ENCODE peak calls at places on chromosomes 16 and 17, in eight cellular contexts. H is heart left ventricle; F is astrocyte; V is CD4-positive, alpha-beta T cell; N is cardiac muscle cell; P is A549; R is heart right ventricle; O is kidney. E is an unnamed sample.

GRCh38 chr16:48556913-48557351 is 53.0 kb downstream of the N4BP1 start:
- DNase-seq in H (no peak), F (peak), V (no peak), N (peak), P (no peak), R (no peak), O (no peak), E (no peak)

GRCh38 chr17:79114455-79115301 is 40.1 kb downstream of the ENGASE start:
- DNase-seq in H (peak), F (no peak), V (no peak), N (peak), P (no peak), R (peak), O (no peak), E (no peak)

GRCh38 chr16:87050142-87050541 is 267.1 kb downstream of the C16orf95 start:
- DNase-seq in H (no peak), F (no peak), V (no peak), N (no peak), P (no peak), R (no peak), O (peak), E (no peak)

GRCh38 chr17:82003411-82004381 is 19.0 kb downstream of the CENPX start:
- DNase-seq in H (peak), F (peak), V (no peak), N (peak), P (peak), R (peak), O (peak), E (no peak)

GRCh38 chr17:17080181-17080631 is 37.9 kb downstream of the MPRIP start:
- DNase-seq in H (peak), F (no peak), V (no peak), N (no peak), P (no peak), R (no peak), O (peak), E (no peak)

GRCh38 chr16:55418586-55418985 is 60.4 kb upstream of the MMP2 start:
- DNase-seq in H (no peak), F (no peak), V (no peak), N (peak), P (no peak), R (no peak), O (no peak), E (no peak)

GRCh38 chr16:53998024-53998810 is 288.4 kb downstream of the IRX3 start:
- DNase-seq in H (no peak), F (no peak), V (no peak), N (no peak), P (peak), R (no peak), O (no peak), E (no peak)

GRCh38 chr16:79267781-79268180 is 332.8 kb downstream of the MAF start:
- DNase-seq in H (no peak), F (no peak), V (no peak), N (no peak), P (no peak), R (no peak), O (no peak), E (no peak)

GRCh38 chr16:14232106-14232890 is 161.2 kb downstream of the MRTFB start:
- DNase-seq in H (no peak), F (peak), V (no peak), N (no peak), P (no peak), R (no peak), O (peak), E (no peak)

GRCh38 chr16:68273459-68273858 is 9.1 kb downstream of the SLC7A6 start:
- DNase-seq in H (no peak), F (no peak), V (no peak), N (no peak), P (no peak), R (no peak), O (no peak), E (no peak)

GRCh38 chr16:80936410-80936809 is 70.3 kb downstream of the CMC2 start:
- DNase-seq in H (no peak), F (peak), V (no peak), N (peak), P (no peak), R (no peak), O (no peak), E (no peak)

GRCh38 chr17:78397681-78398101 is 19.2 kb downstream of the PGS1 start:
- DNase-seq in H (peak), F (peak), V (no peak), N (peak), P (no peak), R (peak), O (no peak), E (no peak)

GRCh38 chr17:78645421-78646295 is 68.5 kb upstream of the DNAH17 start:
- DNase-seq in H (peak), F (no peak), V (peak), N (peak), P (peak), R (peak), O (peak), E (peak)

GRCh38 chr17:29155966-29156338 is 24.2 kb downstream of the MYO18A start:
- DNase-seq in H (no peak), F (peak), V (no peak), N (peak), P (no peak), R (peak), O (peak), E (no peak)

GRCh38 chr16:74580828-74581227 is 26.1 kb downstream of the GLG1 start:
- DNase-seq in H (no peak), F (no peak), V (no peak), N (no peak), P (no peak), R (no peak), O (no peak), E (no peak)

GRCh38 chr17:45848868-45849535 is 4.3 kb downstream of the SPPL2C start:
- DNase-seq in H (no peak), F (no peak), V (no peak), N (no peak), P (no peak), R (peak), O (no peak), E (peak)

DNA sequence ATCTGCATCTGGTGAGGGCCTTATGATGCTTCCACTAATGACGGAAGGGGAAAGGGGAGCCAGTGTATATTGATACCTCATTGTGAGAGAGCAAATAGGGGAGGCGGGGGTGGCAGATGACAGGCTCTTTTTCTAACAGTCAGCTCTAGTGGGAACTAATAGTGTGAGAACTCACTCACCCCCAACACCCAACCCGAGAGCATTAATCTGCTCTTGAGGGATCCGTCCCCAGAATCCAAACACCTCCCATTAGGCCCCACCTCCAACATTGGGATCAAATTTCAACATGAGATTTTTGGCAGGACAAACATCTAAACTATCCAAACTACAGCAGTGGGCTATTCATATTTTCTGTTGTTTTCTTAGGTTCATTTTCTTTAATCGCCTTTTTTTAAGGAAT is 54.4 kb downstream of the BPTF start:
- DNase-seq in H (no peak), F (no peak), V (no peak), N (no peak), P (no peak), R (no peak), O (no peak), E (no peak)
- H3K27ac ChIP-seq in H (no peak), F (no peak), V (no peak), N (no peak), P (no peak), R (no peak), O (no peak), E (no peak)

GRCh38 chr17:66543526-66543925 is 241.1 kb downstream of the PRKCA start:
- DNase-seq in H (no peak), F (peak), V (no peak), N (no peak), P (no peak), R (no peak), O (no peak), E (no peak)

GRCh38 chr17:66542967-66543525 is 240.6 kb downstream of the PRKCA start:
- DNase-seq in H (no peak), F (peak), V (no peak), N (peak), P (no peak), R (no peak), O (no peak), E (no peak)

GRCh38 chr17:66540131-66540781 is 237.8 kb downstream of the PRKCA start:
- DNase-seq in H (peak), F (peak), V (no peak), N (peak), P (no peak), R (peak), O (peak), E (peak)

GRCh38 chr17:66541461-66542182 is 239.2 kb downstream of the PRKCA start:
- DNase-seq in H (peak), F (peak), V (no peak), N (peak), P (no peak), R (no peak), O (no peak), E (peak)

DNA sequence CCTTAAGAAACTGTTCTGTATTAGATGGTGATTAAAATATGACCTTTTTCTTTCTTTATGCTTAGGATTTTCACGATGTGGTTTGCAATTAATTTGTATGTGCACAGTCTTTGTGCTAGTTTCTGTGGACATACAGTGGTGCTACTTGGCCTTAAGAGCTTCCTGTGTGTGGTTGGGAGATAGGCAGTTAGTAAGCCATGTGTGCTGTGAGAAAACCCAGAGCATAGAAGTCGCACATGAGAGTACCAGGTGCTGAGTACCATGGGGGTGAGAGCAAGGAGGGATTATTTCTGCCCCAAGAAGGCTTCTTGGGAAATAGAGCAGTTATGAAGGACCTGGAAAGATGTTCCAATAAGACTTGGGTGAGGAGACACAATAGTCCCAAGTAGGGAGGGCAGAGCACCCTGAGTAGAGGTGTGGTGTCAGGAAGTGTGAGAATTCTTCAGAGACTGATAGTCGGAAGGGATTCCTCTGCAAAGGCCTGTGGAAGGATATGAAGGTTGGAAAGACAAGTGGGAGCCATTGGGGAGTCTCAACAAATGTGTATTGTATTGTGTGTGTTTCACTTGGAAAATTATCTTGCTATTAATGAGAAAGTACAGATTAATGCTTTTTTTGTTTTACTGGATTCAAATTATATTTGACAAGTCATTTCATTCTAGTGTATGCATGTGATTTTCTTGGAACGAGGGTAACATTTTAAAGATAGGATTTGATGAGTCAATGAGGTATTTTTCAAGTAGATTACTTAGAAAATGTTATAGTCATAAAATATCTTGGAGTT is 240.0 kb downstream of the PRKCA start:
- DNase-seq in H (no peak), F (peak), V (no peak), N (peak), P (no peak), R (no peak), O (no peak), E (no peak)
- H3K27ac ChIP-seq in H (peak), F (peak), V (no peak), N (no peak), P (peak), R (peak), O (peak), E (peak)

GRCh38 chr17:76536511-76537287 is 810 bp downstream of the CYGB start:
- DNase-seq in H (peak), F (no peak), V (no peak), N (no peak), P (no peak), R (no peak), O (peak), E (no peak)
- H3K27ac ChIP-seq in H (peak), F (no peak), V (no peak), N (no peak), P (no peak), R (peak), O (no peak), E (no peak)

DNA sequence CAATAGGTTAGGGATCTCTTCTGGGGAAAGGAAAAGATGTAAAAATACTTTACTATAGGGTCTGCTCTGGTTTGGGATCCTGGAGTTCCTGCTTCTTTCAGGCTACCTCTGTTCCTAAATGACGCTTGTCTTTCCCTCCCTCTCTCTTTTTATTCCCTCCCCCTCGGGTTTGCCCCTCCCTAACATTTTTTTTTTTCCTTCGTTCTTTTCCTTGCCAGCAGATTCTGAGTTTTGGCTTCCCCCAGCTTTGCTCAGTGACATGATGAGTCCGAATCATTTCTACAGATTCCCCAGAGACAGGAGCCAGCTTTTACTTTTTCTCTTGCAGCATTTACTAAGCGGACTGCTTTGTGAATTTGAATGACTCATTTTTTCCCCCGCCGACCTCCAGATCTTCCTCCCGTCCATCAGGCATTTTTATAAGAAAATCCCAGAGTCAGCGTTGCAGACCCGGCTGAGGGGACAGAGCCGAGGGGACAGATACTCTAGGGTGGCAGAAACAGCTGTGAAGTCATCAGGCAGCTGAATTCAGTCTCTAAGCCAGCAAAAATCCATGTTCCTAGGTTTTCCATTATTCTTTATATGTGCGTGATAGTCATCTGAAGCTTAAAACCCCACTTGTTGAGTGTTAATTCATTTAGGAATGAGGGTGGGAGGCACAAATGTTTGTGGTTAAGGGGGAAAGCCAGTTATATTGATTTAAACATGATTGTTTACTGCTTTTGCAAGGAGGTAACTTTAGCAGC is at the start of gene TMEM100:
- DNase-seq in H (no peak), F (peak), V (no peak), N (peak), P (no peak), R (no peak), O (no peak), E (no peak)
- H3K27ac ChIP-seq in H (peak), F (peak), V (no peak), N (no peak), P (no peak), R (peak), O (no peak), E (no peak)

GRCh38 chr16:25052530-25052929 is 37.4 kb upstream of the ARHGAP17 start:
- DNase-seq in H (peak), F (no peak), V (no peak), N (no peak), P (no peak), R (peak), O (no peak), E (no peak)
- H3K27ac ChIP-seq in H (peak), F (no peak), V (no peak), N (no peak), P (no peak), R (peak), O (no peak), E (no peak)

GRCh38 chr16:35144212-35144932 is 1685.0 kb downstream of the TP53TG3F start:
- DNase-seq in H (no peak), F (no peak), V (no peak), N (no peak), P (no peak), R (no peak), O (no peak), E (no peak)
- H3K27ac ChIP-seq in H (no peak), F (no peak), V (no peak), N (no peak), P (no peak), R (no peak), O (no peak), E (no peak)

E was measured in substantia nigra.